ENCODE peak calls at places on chromosomes 1 and 21, in five cellular contexts. P is pancreas; C is body of pancreas; G is CD8-positive, alpha-beta T cell; E is AG04450. X is an unnamed sample.

GRCh38 chr1:92934395-92935378 is 26.6 kb downstream of the DIPK1A start:
- DNase-seq in G (no peak), E (peak), C (peak), P (no peak), X (no peak)

GRCh38 chr1:39045231-39045630 is 19.1 kb downstream of the NDUFS5 start:
- DNase-seq in C (no peak), E (no peak), G (no peak), P (no peak), X (no peak)

GRCh38 chr1:162236201-162236600 is 140.5 kb downstream of the SPATA46 start:
- DNase-seq in C (no peak), G (no peak), E (no peak), P (no peak), X (no peak)

GRCh38 chr1:224513787-224514209 is 79.2 kb upstream of the WDR26 start:
- DNase-seq in P (peak), G (peak), C (peak), E (no peak), X (peak)

GRCh38 chr1:160284220-160284781 is 632 bp downstream of the PEX19 start:
- DNase-seq in G (no peak), E (peak), P (no peak), C (peak), X (no peak)

GRCh38 chr1:226608699-226609505 is 60.3 kb downstream of the STUM start:
- DNase-seq in C (peak), G (peak), P (peak), E (peak), X (no peak)

GRCh38 chr1:163357378-163357777 is 35.6 kb downstream of the NUF2 start:
- DNase-seq in P (no peak), G (no peak), E (no peak), C (no peak), X (no peak)

GRCh38 chr1:54581621-54582035 is 33.6 kb downstream of the ACOT11 start:
- DNase-seq in C (peak), E (peak), G (no peak), P (peak), X (no peak)

GRCh38 chr1:201746156-201746555 is 82.8 kb upstream of the IPO9 start:
- DNase-seq in C (no peak), P (no peak), E (no peak), G (no peak), X (no peak)

GRCh38 chr1:65687435-65688214 is 105.1 kb upstream of the PDE4B start:
- DNase-seq in C (peak), E (peak), G (peak), P (peak), X (peak)

GRCh38 chr21:17834639-17835354 is 15.6 kb upstream of the C21orf91 start:
- DNase-seq in E (no peak), G (no peak), P (no peak), C (no peak), X (no peak)

GRCh38 chr21:39441502-39442475 is 3.8 kb downstream of the LCA5L start:
- DNase-seq in E (no peak), C (peak), G (peak), P (peak), X (no peak)

GRCh38 chr1:201758508-201759050 is 70.4 kb upstream of the IPO9 start:
- DNase-seq in C (no peak), E (no peak), G (no peak), P (no peak), X (no peak)

GRCh38 chr1:172393354-172393753 is 27.1 kb upstream of the C1orf105 start:
- DNase-seq in E (no peak), P (no peak), C (no peak), G (no peak), X (no peak)

GRCh38 chr1:108597041-108597440 is 37.1 kb downstream of the EEIG2 start:
- DNase-seq in C (no peak), P (no peak), G (no peak), E (no peak), X (no peak)

GRCh38 chr1:166184012-166184411 is 17.2 kb upstream of the FAM78B start:
- DNase-seq in C (no peak), G (no peak), E (no peak), P (no peak), X (no peak)

GRCh38 chr1:209808059-209808494 is 2.1 kb upstream of the IRF6 start:
- DNase-seq in G (no peak), E (peak), P (no peak), C (no peak), X (no peak)

GRCh38 chr21:35368326-35368725 is 319.2 kb upstream of the RUNX1 start:
- DNase-seq in P (no peak), G (no peak), C (no peak), E (no peak), X (no peak)

GRCh38 chr1:21244154-21244553 is 46.1 kb downstream of the ECE1 start:
- DNase-seq in E (no peak), G (no peak), P (peak), C (peak), X (no peak)
- TF ChIP-seq CTCF in E (no peak), G (no peak), P (no peak), C (no peak), X (no peak)

GRCh38 chr1:30232288-30232899 is 491.0 kb downstream of the MATN1 start:
- DNase-seq in G (no peak), E (no peak), C (peak), P (no peak), X (no peak)
- TF ChIP-seq CTCF in G (peak), E (peak), C (peak), P (peak), X (peak)

DNA sequence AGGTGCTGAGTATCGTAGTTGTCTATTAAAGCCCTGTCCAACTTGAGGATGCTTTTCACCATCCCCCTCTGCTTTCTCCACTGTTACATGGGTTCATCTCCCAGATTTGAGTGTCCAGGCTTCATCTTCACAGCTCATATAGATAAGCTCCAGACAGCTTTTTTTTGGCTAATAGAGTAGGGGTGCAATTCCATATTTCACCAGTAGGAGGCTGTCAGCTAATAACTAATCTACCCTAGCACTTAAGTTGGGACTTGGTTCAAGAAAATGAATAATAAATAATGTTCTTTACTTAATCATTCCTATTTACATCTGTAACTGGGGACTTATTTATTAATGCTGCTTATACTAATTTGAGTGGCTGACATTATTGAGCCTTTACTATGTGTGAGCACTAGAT is 124.5 kb downstream of the IGSF21 start:
- DNase-seq in C (no peak), P (no peak), G (no peak), E (no peak), X (no peak)
- TF ChIP-seq CTCF in C (peak), P (no peak), G (peak), E (peak), X (peak)

DNA sequence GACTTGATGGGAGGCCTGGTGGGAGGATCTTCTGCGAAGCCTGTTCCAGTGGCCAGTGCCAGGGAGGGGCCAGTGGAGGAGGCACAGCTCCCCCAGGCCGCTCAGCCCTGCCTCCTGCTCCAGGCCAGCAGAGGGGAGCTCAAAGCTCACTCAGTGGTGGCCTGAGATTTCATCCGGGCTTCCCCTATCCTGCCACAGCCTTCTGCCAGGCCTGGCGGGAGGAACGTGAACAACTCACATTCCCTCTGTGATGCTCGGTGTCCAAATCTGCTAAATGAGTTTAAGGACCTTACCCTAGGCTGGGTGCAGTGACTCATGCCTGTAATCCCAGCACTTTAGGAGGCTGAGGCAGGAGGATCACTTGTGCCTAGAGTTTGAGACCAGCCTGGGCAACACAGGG is 3.3 kb downstream of the CLCNKB start:
- DNase-seq in P (no peak), G (no peak), C (no peak), E (no peak), X (no peak)
- TF ChIP-seq CTCF in P (no peak), G (no peak), C (no peak), E (peak), X (no peak)

GRCh38 chr1:31669786-31670582 is 25.3 kb upstream of the PEF1 start:
- DNase-seq in C (peak), E (no peak), G (peak), P (peak), X (no peak)
- TF ChIP-seq CTCF in C (no peak), E (peak), G (peak), P (no peak), X (no peak)

GRCh38 chr1:119181236-119181635 is 40.8 kb upstream of the WARS2 start:
- DNase-seq in P (no peak), C (no peak), E (no peak), G (no peak), X (no peak)

GRCh38 chr1:119188926-119189325 is 48.5 kb upstream of the WARS2 start:
- DNase-seq in E (peak), G (no peak), C (no peak), P (no peak), X (no peak)

GRCh38 chr1:119186471-119186870 is 46.0 kb upstream of the WARS2 start:
- DNase-seq in E (no peak), C (no peak), G (no peak), P (no peak), X (no peak)

GRCh38 chr1:119187416-119187815 is 47.0 kb upstream of the WARS2 start:
- DNase-seq in E (no peak), C (no peak), P (no peak), G (no peak), X (no peak)

DNA sequence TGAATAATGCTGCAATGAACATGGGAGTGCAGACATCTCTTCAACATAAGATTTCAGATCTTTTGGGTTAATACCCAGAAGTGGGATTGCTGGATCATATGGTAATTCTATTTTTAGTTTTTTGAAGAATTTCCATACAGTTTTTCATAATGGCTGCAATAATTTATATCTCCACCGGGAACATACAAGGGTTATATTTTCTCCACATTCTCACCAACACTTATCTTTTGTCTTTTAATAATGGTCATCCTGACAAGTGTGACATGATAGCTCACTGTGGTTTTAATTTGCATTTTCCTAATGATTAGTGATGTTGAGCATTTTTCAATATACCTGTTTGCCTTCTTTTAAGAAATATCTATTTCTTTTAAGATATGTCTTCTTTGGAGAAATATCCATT is 44.5 kb upstream of the WARS2 start:
- DNase-seq in E (no peak), P (no peak), G (no peak), C (no peak), X (no peak)
- TF ChIP-seq CTCF in E (no peak), P (no peak), G (no peak), C (no peak), X (peak)

GRCh38 chr1:90708236-90708786 is 8.8 kb downstream of the BARHL2 start:
- DNase-seq in G (no peak), E (no peak), C (no peak), P (no peak), X (no peak)
- TF ChIP-seq CTCF in G (no peak), E (no peak), C (no peak), P (no peak), X (no peak)

DNA sequence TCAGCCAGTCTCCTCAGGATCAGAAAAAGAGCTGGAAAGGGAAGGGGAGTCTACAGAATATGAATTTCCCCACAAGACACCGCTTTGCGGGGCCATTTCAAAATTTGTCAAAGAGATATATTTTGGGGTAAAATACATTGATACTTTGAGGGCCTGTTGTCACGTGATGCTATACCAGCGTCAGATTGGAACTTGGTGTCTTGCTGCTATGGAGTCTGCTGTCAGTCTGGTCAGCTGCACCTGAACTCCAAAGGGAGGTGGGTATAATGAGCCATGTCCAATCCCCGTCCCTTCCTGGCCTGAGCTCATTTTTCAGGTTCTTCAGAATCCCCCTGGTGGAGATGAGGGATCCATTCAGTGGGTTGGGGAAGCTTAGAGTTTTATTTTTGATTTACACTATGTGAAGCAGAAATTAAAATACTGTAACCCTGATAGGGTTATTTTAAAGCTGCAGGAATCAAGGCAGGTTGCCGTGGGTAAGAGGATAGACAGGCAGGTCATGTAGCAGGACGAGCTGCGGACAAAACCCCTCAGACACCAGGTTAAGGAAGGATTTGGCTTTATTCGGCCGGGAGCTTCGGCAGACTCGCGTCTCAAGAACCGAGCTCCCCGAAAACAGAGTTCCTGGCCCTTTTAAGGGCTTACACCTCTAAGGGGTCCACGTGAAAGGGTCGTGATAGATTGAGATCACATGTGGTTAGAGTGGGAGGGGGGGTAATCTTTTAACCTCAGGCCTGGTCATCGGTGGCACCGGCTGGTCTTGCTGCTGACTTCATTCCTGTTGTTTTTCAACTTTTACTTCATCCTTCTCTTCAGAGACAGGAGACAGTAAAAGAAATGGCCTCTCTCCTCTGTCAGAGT is 2.2 kb upstream of the POFUT2 start:
- DNase-seq in E (no peak), P (no peak), G (no peak), C (no peak), X (no peak)
- TF ChIP-seq CTCF in E (peak), P (no peak), G (no peak), C (no peak), X (peak)